ENCODE peak calls at places on chromosomes 16 and 17, in seven cellular contexts. I is tibial nerve; Y is GDM1; Q is cardiac muscle cell; B is stimulated activated CD8-positive, alpha-beta memory T cell treated with anti-CD3 and anti-CD28 coated beads, Interleukin-2, amount 100 ng/mL, for 1 hour; D is cardiac septum; G is HEK293T. K is an unnamed sample.
A peak's percentile ranks its signal among the peaks of the same experiment; 100 is the strongest.

GRCh38 chr16:27326738-27327585 is 13.2 kb downstream of the IL4R start:
- DNase-seq in I (peak; percentile 85), Y (peak; percentile 22), G (no peak), Q (peak; percentile 95), D (peak; percentile 90), B (no peak), K (no peak)

GRCh38 chr17:73391331-73392265 is 79.8 kb upstream of the CDC42EP4 start:
- DNase-seq in D (no peak), G (no peak), I (no peak), Q (no peak), Y (no peak), B (no peak), K (no peak)

GRCh38 chr17:32015245-32016013 is 8.2 kb downstream of the LRRC37B start:
- DNase-seq in D (no peak), Q (no peak), G (peak; percentile 8), Y (no peak), B (no peak), I (no peak), K (no peak)

GRCh38 chr16:85261205-85261604 is 148.9 kb upstream of the CIBAR2 start:
- DNase-seq in Y (no peak), D (no peak), I (no peak), G (no peak), B (no peak), Q (no peak), K (no peak)

GRCh38 chr17:79183221-79184158 is 108.9 kb downstream of the ENGASE start:
- DNase-seq in G (peak; percentile 81), I (no peak), D (no peak), Q (peak; percentile 25), B (no peak), Y (no peak), K (no peak)

GRCh38 chr17:36503456-36504155 is 17.1 kb downstream of the ZNHIT3 start:
- DNase-seq in Q (no peak), B (no peak), G (no peak), D (no peak), Y (no peak), I (no peak), K (no peak)

GRCh38 chr17:82098939-82099765 is 1.1 kb upstream of the FASN start:
- DNase-seq in I (no peak), B (no peak), G (no peak), Y (no peak), Q (no peak), D (no peak), K (peak; percentile 41)

GRCh38 chr17:4600563-4600962 is 16.2 kb downstream of the SMTNL2 start:
- DNase-seq in G (no peak), Q (no peak), I (no peak), B (no peak), Y (no peak), D (no peak), K (no peak)

GRCh38 chr17:82477934-82478333 is 19.4 kb downstream of the NARF start:
- DNase-seq in Q (no peak), G (no peak), D (no peak), I (no peak), B (no peak), Y (no peak), K (no peak)

GRCh38 chr16:88723911-88724310 is 17.6 kb downstream of the CTU2 start:
- DNase-seq in Y (no peak), Q (no peak), D (no peak), G (no peak), I (no peak), B (no peak), K (no peak)